ENCODE peak calls at places on chromosomes 11 and 22, in nine cellular contexts. One of them, this sample, is unnamed.
A peak's percentile ranks its signal among the peaks of the same experiment; 100 is the strongest.

GRCh38 chr11:2299773-2300172 is 1.9 kb downstream of the C11orf21 start:
- DNase-seq in Karpas-422: no peak
- DNase-seq in PC-3: no peak
- DNase-seq in mammary epithelial cell: no peak
- DNase-seq in GM23338: no peak
- DNase-seq in hepatocyte: no peak
- DNase-seq in SK-N-SH: no peak
- DNase-seq in IMR-90: no peak
- DNase-seq in H1: no peak
- DNase-seq in this sample: no peak

GRCh38 chr11:66970808-66971442 is 4.2 kb upstream of the C11orf86 start:
- DNase-seq in mammary epithelial cell: peak; percentile 99
- DNase-seq in IMR-90: peak; percentile 100
- DNase-seq in Karpas-422: no peak
- DNase-seq in H1: no peak
- DNase-seq in PC-3: peak; percentile 99
- DNase-seq in hepatocyte: peak; percentile 85
- DNase-seq in GM23338: no peak
- DNase-seq in SK-N-SH: peak; percentile 8
- DNase-seq in this sample: no peak

GRCh38 chr11:14443642-14444041 is 56.0 kb downstream of the COPB1 start:
- DNase-seq in IMR-90: peak; percentile 57
- DNase-seq in Karpas-422: no peak
- DNase-seq in PC-3: peak; percentile 77
- DNase-seq in GM23338: no peak
- DNase-seq in mammary epithelial cell: peak; percentile 64
- DNase-seq in SK-N-SH: peak; percentile 43
- DNase-seq in H1: no peak
- DNase-seq in hepatocyte: peak; percentile 52
- DNase-seq in this sample: no peak

GRCh38 chr11:65150513-65151271 is 16.4 kb upstream of the SYVN1 start:
- DNase-seq in GM23338: no peak
- DNase-seq in PC-3: peak; percentile 98
- DNase-seq in H1: no peak
- DNase-seq in IMR-90: peak; percentile 86
- DNase-seq in mammary epithelial cell: peak; percentile 93
- DNase-seq in SK-N-SH: peak; percentile 82
- DNase-seq in Karpas-422: no peak
- DNase-seq in hepatocyte: peak; percentile 84
- DNase-seq in this sample: peak; percentile 45

GRCh38 chr11:64999478-64999877 is 2.7 kb upstream of the BATF2 start:
- DNase-seq in H1: no peak
- DNase-seq in IMR-90: no peak
- DNase-seq in hepatocyte: no peak
- DNase-seq in GM23338: no peak
- DNase-seq in SK-N-SH: no peak
- DNase-seq in mammary epithelial cell: no peak
- DNase-seq in PC-3: no peak
- DNase-seq in Karpas-422: no peak
- DNase-seq in this sample: no peak

GRCh38 chr11:121067912-121068652 is 33.0 kb upstream of the TECTA start:
- DNase-seq in PC-3: no peak
- DNase-seq in hepatocyte: peak; percentile 22
- DNase-seq in Karpas-422: no peak
- DNase-seq in mammary epithelial cell: no peak
- DNase-seq in SK-N-SH: peak; percentile 45
- DNase-seq in H1: no peak
- DNase-seq in IMR-90: no peak
- DNase-seq in GM23338: no peak
- DNase-seq in this sample: no peak

GRCh38 chr22:49381595-49382450 is 445.9 kb downstream of the BRD1 start:
- DNase-seq in PC-3: no peak
- DNase-seq in IMR-90: no peak
- DNase-seq in H1: no peak
- DNase-seq in Karpas-422: no peak
- DNase-seq in SK-N-SH: no peak
- DNase-seq in hepatocyte: no peak
- DNase-seq in mammary epithelial cell: no peak
- DNase-seq in GM23338: no peak
- DNase-seq in this sample: no peak

GRCh38 chr11:72306186-72306585 is 62.2 kb upstream of the PHOX2A start:
- DNase-seq in H1: no peak
- DNase-seq in hepatocyte: no peak
- DNase-seq in PC-3: no peak
- DNase-seq in GM23338: no peak
- DNase-seq in SK-N-SH: no peak
- DNase-seq in Karpas-422: no peak
- DNase-seq in mammary epithelial cell: no peak
- DNase-seq in IMR-90: peak; percentile 21
- DNase-seq in this sample: no peak

GRCh38 chr11:34281256-34281655 is 76.6 kb downstream of the ABTB2 start:
- DNase-seq in H1: no peak
- DNase-seq in hepatocyte: no peak
- DNase-seq in mammary epithelial cell: no peak
- DNase-seq in GM23338: no peak
- DNase-seq in IMR-90: no peak
- DNase-seq in Karpas-422: no peak
- DNase-seq in PC-3: no peak
- DNase-seq in SK-N-SH: no peak
- DNase-seq in this sample: no peak

GRCh38 chr11:73478737-73479347 is 102.6 kb downstream of the RELT start:
- DNase-seq in Karpas-422: peak; percentile 41
- DNase-seq in hepatocyte: peak; percentile 28
- DNase-seq in H1: no peak
- DNase-seq in GM23338: peak; percentile 81
- DNase-seq in PC-3: peak; percentile 74
- DNase-seq in SK-N-SH: peak; percentile 45
- DNase-seq in IMR-90: peak; percentile 42
- DNase-seq in mammary epithelial cell: peak; percentile 51
- DNase-seq in this sample: peak; percentile 31

GRCh38 chr11:60887531-60887930 is 18.9 kb downstream of the PRPF19 start:
- DNase-seq in H1: peak; percentile 60
- DNase-seq in PC-3: peak; percentile 79
- DNase-seq in hepatocyte: peak; percentile 64
- DNase-seq in IMR-90: peak; percentile 61
- DNase-seq in mammary epithelial cell: peak; percentile 29
- DNase-seq in SK-N-SH: peak; percentile 63
- DNase-seq in GM23338: peak; percentile 77
- DNase-seq in Karpas-422: peak; percentile 79
- DNase-seq in this sample: peak; percentile 58

GRCh38 chr11:57358543-57358961 is 20.4 kb downstream of the P2RX3 start:
- DNase-seq in H1: no peak
- DNase-seq in hepatocyte: peak; percentile 28
- DNase-seq in mammary epithelial cell: no peak
- DNase-seq in GM23338: no peak
- DNase-seq in PC-3: peak; percentile 40
- DNase-seq in IMR-90: peak; percentile 10
- DNase-seq in Karpas-422: no peak
- DNase-seq in SK-N-SH: no peak
- DNase-seq in this sample: no peak

GRCh38 chr11:121270286-121270685 is 22.3 kb upstream of the SC5D start:
- DNase-seq in IMR-90: no peak
- DNase-seq in Karpas-422: no peak
- DNase-seq in hepatocyte: no peak
- DNase-seq in GM23338: no peak
- DNase-seq in mammary epithelial cell: no peak
- DNase-seq in H1: no peak
- DNase-seq in PC-3: no peak
- DNase-seq in SK-N-SH: no peak
- DNase-seq in this sample: no peak

GRCh38 chr11:69217276-69218105 is 61.8 kb downstream of the SMIM38 start:
- DNase-seq in GM23338: no peak
- DNase-seq in mammary epithelial cell: no peak
- DNase-seq in IMR-90: no peak
- DNase-seq in hepatocyte: no peak
- DNase-seq in PC-3: no peak
- DNase-seq in SK-N-SH: peak; percentile 64
- DNase-seq in H1: peak; percentile 19
- DNase-seq in Karpas-422: no peak
- DNase-seq in this sample: peak; percentile 16

GRCh38 chr11:68117896-68118470 is 3.2 kb downstream of the CHKA start:
- DNase-seq in mammary epithelial cell: no peak
- DNase-seq in IMR-90: no peak
- DNase-seq in Karpas-422: no peak
- DNase-seq in hepatocyte: peak; percentile 60
- DNase-seq in SK-N-SH: no peak
- DNase-seq in H1: no peak
- DNase-seq in GM23338: peak; percentile 84
- DNase-seq in PC-3: peak; percentile 19
- DNase-seq in this sample: peak; percentile 54

GRCh38 chr11:68122936-68123539 is 1.9 kb upstream of the CHKA start:
- DNase-seq in IMR-90: no peak
- DNase-seq in SK-N-SH: no peak
- DNase-seq in mammary epithelial cell: no peak
- DNase-seq in PC-3: peak; percentile 99
- DNase-seq in Karpas-422: no peak
- DNase-seq in GM23338: peak; percentile 40
- DNase-seq in H1: no peak
- DNase-seq in hepatocyte: peak; percentile 27
- DNase-seq in this sample: peak; percentile 54

GRCh38 chr11:68118753-68119448 is 2.3 kb downstream of the CHKA start:
- DNase-seq in GM23338: no peak
- DNase-seq in H1: no peak
- DNase-seq in hepatocyte: peak; percentile 28
- DNase-seq in mammary epithelial cell: no peak
- DNase-seq in IMR-90: peak; percentile 38
- DNase-seq in PC-3: peak; percentile 41
- DNase-seq in SK-N-SH: no peak
- DNase-seq in Karpas-422: peak; percentile 89
- DNase-seq in this sample: no peak

GRCh38 chr11:68121067-68121899 is at the start of gene CHKA:
- DNase-seq in mammary epithelial cell: peak; percentile 86
- DNase-seq in H1: peak; percentile 93
- DNase-seq in Karpas-422: peak; percentile 97
- DNase-seq in GM23338: peak; percentile 97
- DNase-seq in PC-3: peak; percentile 96
- DNase-seq in hepatocyte: peak; percentile 99
- DNase-seq in IMR-90: peak; percentile 82
- DNase-seq in SK-N-SH: peak; percentile 99
- DNase-seq in this sample: peak; percentile 95

DNA sequence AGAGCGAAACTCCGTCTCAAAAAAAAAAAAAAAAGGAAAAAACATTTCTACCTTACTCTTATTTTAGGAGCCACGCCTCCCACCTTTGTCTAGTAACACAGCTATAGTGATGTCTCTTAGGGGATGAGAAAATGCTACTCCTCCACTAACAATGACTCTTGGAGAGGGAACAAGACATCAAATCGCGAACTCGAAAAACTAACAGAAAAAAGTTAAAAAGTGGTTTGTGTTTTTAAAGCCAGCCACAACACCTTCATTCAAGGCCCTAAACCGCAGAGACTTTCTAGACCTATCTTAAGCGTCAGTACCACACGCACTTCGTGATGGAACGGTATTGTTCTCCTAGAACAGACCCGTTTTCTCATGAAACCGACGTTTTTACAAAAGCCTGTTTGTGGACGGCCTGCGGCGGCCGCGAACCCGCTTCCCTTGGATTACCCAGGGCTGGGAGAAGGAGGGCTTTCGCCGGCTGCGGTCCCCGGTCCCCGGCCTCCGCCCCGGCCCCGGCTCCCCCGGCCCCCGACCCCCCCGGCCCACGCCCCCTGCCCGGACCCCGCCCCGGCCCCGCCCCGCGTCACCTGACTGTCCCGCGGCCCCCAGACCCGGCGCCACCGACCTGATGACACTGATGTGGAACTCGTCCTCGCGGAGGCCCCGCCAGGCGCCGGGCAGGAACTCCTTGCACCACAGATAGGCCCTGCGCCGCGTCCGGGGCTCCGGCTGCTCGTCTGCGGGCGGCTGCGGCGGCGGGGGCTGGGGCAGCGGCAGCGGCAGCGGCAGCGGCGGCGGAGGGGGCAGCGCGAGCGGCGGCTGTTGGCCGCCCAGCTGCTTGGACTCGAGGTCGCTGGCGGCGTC is 749 bp downstream of the CHKA start:
- DNase-seq in mammary epithelial cell: no peak
- DNase-seq in GM23338: peak; percentile 59
- DNase-seq in Karpas-422: peak; percentile 77
- DNase-seq in PC-3: peak; percentile 47
- DNase-seq in H1: no peak
- DNase-seq in IMR-90: peak; percentile 26
- DNase-seq in SK-N-SH: peak; percentile 91
- DNase-seq in hepatocyte: peak; percentile 82
- DNase-seq in this sample: peak; percentile 59
- H4K20me1 ChIP-seq in mammary epithelial cell: no peaks in the 10 kb centered on the region
- H4K20me1 ChIP-seq in GM23338: peaks cover 47% of the 10 kb centered on the region
- H4K20me1 ChIP-seq in Karpas-422: peaks cover 18% of the 10 kb centered on the region
- H4K20me1 ChIP-seq in PC-3: peaks cover 47% of the 10 kb centered on the region
- H4K20me1 ChIP-seq in H1: peaks cover 20% of the 10 kb centered on the region
- H4K20me1 ChIP-seq in IMR-90: peaks cover 16% of the 10 kb centered on the region
- H4K20me1 ChIP-seq in SK-N-SH: no peaks in the 10 kb centered on the region
- H4K20me1 ChIP-seq in hepatocyte: peaks cover 44% of the 10 kb centered on the region
- H4K20me1 ChIP-seq in this sample: no peaks in the 10 kb centered on the region

GRCh38 chr11:44307340-44308099 is 2.4 kb downstream of the ALX4 start:
- DNase-seq in hepatocyte: no peak
- DNase-seq in GM23338: no peak
- DNase-seq in H1: no peak
- DNase-seq in PC-3: no peak
- DNase-seq in mammary epithelial cell: no peak
- DNase-seq in IMR-90: no peak
- DNase-seq in Karpas-422: no peak
- DNase-seq in SK-N-SH: no peak
- DNase-seq in this sample: no peak
- H4K20me1 ChIP-seq in hepatocyte: no peaks in the 10 kb centered on the region
- H4K20me1 ChIP-seq in GM23338: peaks cover 21% of the 10 kb centered on the region
- H4K20me1 ChIP-seq in H1: peaks cover 27% of the 10 kb centered on the region
- H4K20me1 ChIP-seq in PC-3: no peaks in the 10 kb centered on the region
- H4K20me1 ChIP-seq in mammary epithelial cell: no peaks in the 10 kb centered on the region
- H4K20me1 ChIP-seq in IMR-90: peaks cover 3% of the 10 kb centered on the region
- H4K20me1 ChIP-seq in Karpas-422: no peaks in the 10 kb centered on the region
- H4K20me1 ChIP-seq in SK-N-SH: no peaks in the 10 kb centered on the region
- H4K20me1 ChIP-seq in this sample: no peaks in the 10 kb centered on the region

DNA sequence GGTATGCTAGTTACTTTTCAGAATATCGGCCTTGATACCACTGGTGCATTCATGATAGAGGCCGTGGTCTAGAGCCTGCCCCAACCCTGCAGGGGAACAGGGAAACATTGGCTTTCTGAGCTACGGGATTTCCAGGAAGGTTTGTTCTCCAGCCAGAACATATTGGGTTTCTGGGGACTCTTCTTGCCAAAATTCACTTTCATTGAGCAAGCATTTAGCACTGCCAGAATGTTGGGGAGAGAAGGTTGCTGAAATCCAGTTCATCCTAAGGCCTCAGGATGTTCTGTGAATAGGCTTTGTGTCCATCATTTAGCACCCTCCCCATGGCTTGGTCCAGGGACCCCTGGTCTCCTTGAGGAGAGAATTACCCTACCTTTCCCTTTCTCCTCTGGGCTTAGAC is 36.7 kb downstream of the DRG1 start:
- DNase-seq in PC-3: no peak
- DNase-seq in hepatocyte: no peak
- DNase-seq in H1: no peak
- DNase-seq in IMR-90: no peak
- DNase-seq in mammary epithelial cell: no peak
- DNase-seq in SK-N-SH: no peak
- DNase-seq in Karpas-422: no peak
- DNase-seq in GM23338: no peak
- DNase-seq in this sample: no peak
- H4K20me1 ChIP-seq in PC-3: no peaks in the 10 kb centered on the region
- H4K20me1 ChIP-seq in hepatocyte: no peaks in the 10 kb centered on the region
- H4K20me1 ChIP-seq in H1: no peaks in the 10 kb centered on the region
- H4K20me1 ChIP-seq in IMR-90: no peaks in the 10 kb centered on the region
- H4K20me1 ChIP-seq in mammary epithelial cell: no peaks in the 10 kb centered on the region
- H4K20me1 ChIP-seq in SK-N-SH: no peaks in the 10 kb centered on the region
- H4K20me1 ChIP-seq in Karpas-422: no peaks in the 10 kb centered on the region
- H4K20me1 ChIP-seq in GM23338: peaks cover 9% of the 10 kb centered on the region
- H4K20me1 ChIP-seq in this sample: no peaks in the 10 kb centered on the region

GRCh38 chr11:24747275-24748251 is 250.7 kb downstream of the LUZP2 start:
- DNase-seq in GM23338: no peak
- DNase-seq in SK-N-SH: no peak
- DNase-seq in PC-3: peak; percentile 24
- DNase-seq in mammary epithelial cell: no peak
- DNase-seq in Karpas-422: no peak
- DNase-seq in H1: no peak
- DNase-seq in IMR-90: no peak
- DNase-seq in hepatocyte: peak; percentile 10
- DNase-seq in this sample: no peak
- H4K20me1 ChIP-seq in GM23338: no peaks in the 10 kb centered on the region
- H4K20me1 ChIP-seq in SK-N-SH: no peaks in the 10 kb centered on the region
- H4K20me1 ChIP-seq in PC-3: no peaks in the 10 kb centered on the region
- H4K20me1 ChIP-seq in mammary epithelial cell: no peaks in the 10 kb centered on the region
- H4K20me1 ChIP-seq in Karpas-422: no peaks in the 10 kb centered on the region
- H4K20me1 ChIP-seq in H1: no peaks in the 10 kb centered on the region
- H4K20me1 ChIP-seq in IMR-90: no peaks in the 10 kb centered on the region
- H4K20me1 ChIP-seq in hepatocyte: no peaks in the 10 kb centered on the region
- H4K20me1 ChIP-seq in this sample: no peaks in the 10 kb centered on the region